ENCODE peak calls at places on chromosomes 1 and 21, in ten cellular contexts. Z, Q, C, F, T, H, S, V, X and B are unnamed samples.
A peak's percentile ranks its signal among the peaks of the same experiment; 100 is the strongest.

GRCh38 chr1:207327994-207328393 is 6.5 kb downstream of the CD55 start:
- DNase-seq in H (no peak), F (peak; percentile 18), Q (peak; percentile 92), Z (no peak), C (no peak), X (peak; percentile 90), V (no peak), T (no peak), S (no peak), B (no peak)

GRCh38 chr1:205317311-205317917 is 4.1 kb downstream of the NUAK2 start:
- DNase-seq in T (peak; percentile 81), Q (peak; percentile 54), H (peak; percentile 96), C (peak; percentile 94), S (peak; percentile 81), Z (no peak), X (peak; percentile 55), F (no peak), V (no peak), B (peak; percentile 32)

GRCh38 chr1:229108598-229109201 is 162.2 kb upstream of the RAB4A start:
- DNase-seq in Z (no peak), C (no peak), V (peak; percentile 25), H (peak; percentile 53), S (no peak), X (no peak), T (no peak), Q (no peak), F (no peak), B (no peak)

GRCh38 chr1:180381184-180381580 is 121.2 kb downstream of the ACBD6 start:
- DNase-seq in C (no peak), F (no peak), X (no peak), Z (no peak), Q (no peak), V (no peak), H (no peak), S (no peak), T (no peak), B (no peak)

GRCh38 chr21:27648560-27648959 is 681.7 kb upstream of the ADAMTS5 start:
- DNase-seq in F (no peak), Z (no peak), T (no peak), H (no peak), S (no peak), X (peak; percentile 81), Q (peak; percentile 90), V (no peak), C (no peak), B (no peak)

GRCh38 chr21:34670962-34671348 is 2.2 kb downstream of the CLIC6 start:
- DNase-seq in Z (no peak), V (no peak), C (no peak), S (no peak), X (no peak), T (no peak), H (no peak), F (no peak), Q (no peak), B (no peak)

GRCh38 chr1:153400244-153400643 is 9.4 kb upstream of the S100A8 start:
- DNase-seq in F (peak; percentile 19), Z (no peak), S (no peak), C (no peak), V (no peak), Q (peak; percentile 7), H (no peak), X (peak; percentile 6), T (no peak), B (no peak)

GRCh38 chr1:163182330-163182949 is 20.3 kb downstream of the RGS5 start:
- DNase-seq in Z (no peak), V (no peak), X (no peak), C (no peak), H (no peak), Q (no peak), S (no peak), T (no peak), F (no peak), B (no peak)

GRCh38 chr1:164320780-164321683 is 238.0 kb upstream of the PBX1 start:
- DNase-seq in S (peak; percentile 35), V (no peak), T (peak; percentile 25), X (peak; percentile 53), Z (no peak), H (peak; percentile 28), F (no peak), C (peak; percentile 41), Q (peak; percentile 13), B (peak; percentile 21)

GRCh38 chr1:23548704-23549143 is 10.6 kb downstream of the ID3 start:
- DNase-seq in F (no peak), H (no peak), Z (no peak), X (peak; percentile 76), T (peak; percentile 72), S (peak; percentile 68), Q (peak; percentile 76), V (no peak), C (peak; percentile 62), B (no peak)

GRCh38 chr1:25146382-25146855 is 85.9 kb downstream of the SYF2 start:
- DNase-seq in Q (no peak), F (peak; percentile 74), S (no peak), H (no peak), T (no peak), X (no peak), Z (peak; percentile 39), C (no peak), V (no peak), B (no peak)

DNA sequence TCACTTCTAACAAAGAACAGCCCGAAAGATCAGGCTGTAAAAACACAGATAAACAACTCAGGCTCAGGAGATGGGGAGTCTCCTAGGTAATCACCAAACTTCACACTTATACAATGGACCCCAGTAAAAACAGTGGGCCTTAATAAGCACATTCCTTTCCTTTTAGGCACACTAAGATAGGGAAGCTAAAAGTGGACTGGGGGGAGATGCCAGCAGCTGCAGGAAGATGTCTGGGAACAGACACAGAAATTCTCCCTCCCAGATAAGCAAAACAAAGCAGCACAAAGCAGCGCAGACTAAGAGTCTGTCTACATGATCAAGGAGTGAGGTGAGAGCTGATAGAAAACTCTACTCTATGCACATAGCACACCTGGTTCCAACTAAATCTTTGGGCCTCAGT is 29.0 kb upstream of the CTBS start:
- DNase-seq in X (peak; percentile 80), H (no peak), C (no peak), Q (peak; percentile 72), V (no peak), Z (peak; percentile 89), F (no peak), T (no peak), S (no peak), B (no peak)
- H3K4me3 ChIP-seq in X (no peak overlapping the region), H (no peak overlapping the region), C (no peak overlapping the region), Q (peak overlapping the region; percentile 52), V (peak overlapping the region; percentile 62), Z (peak overlapping the region; percentile 33), F (no peak overlapping the region), T (peak overlapping the region; percentile 53), S (no peak overlapping the region), B (peak overlapping the region; percentile 27)

GRCh38 chr1:113809651-113810602 is 2.3 kb downstream of the RSBN1 start:
- DNase-seq in Q (no peak), S (no peak), X (no peak), V (no peak), H (no peak), F (peak; percentile 8), Z (no peak), T (no peak), C (no peak), B (no peak)
- H3K4me3 ChIP-seq in Q (peak overlapping the region; percentile 98), S (peak overlapping the region; percentile 95), X (peak overlapping the region; percentile 59), V (peak overlapping the region; percentile 83), H (peak overlapping the region; percentile 92), F (peak overlapping the region; percentile 85), Z (peak overlapping the region; percentile 90), T (peak overlapping the region; percentile 94), C (peak overlapping the region; percentile 91), B (peak overlapping the region; percentile 79)

DNA sequence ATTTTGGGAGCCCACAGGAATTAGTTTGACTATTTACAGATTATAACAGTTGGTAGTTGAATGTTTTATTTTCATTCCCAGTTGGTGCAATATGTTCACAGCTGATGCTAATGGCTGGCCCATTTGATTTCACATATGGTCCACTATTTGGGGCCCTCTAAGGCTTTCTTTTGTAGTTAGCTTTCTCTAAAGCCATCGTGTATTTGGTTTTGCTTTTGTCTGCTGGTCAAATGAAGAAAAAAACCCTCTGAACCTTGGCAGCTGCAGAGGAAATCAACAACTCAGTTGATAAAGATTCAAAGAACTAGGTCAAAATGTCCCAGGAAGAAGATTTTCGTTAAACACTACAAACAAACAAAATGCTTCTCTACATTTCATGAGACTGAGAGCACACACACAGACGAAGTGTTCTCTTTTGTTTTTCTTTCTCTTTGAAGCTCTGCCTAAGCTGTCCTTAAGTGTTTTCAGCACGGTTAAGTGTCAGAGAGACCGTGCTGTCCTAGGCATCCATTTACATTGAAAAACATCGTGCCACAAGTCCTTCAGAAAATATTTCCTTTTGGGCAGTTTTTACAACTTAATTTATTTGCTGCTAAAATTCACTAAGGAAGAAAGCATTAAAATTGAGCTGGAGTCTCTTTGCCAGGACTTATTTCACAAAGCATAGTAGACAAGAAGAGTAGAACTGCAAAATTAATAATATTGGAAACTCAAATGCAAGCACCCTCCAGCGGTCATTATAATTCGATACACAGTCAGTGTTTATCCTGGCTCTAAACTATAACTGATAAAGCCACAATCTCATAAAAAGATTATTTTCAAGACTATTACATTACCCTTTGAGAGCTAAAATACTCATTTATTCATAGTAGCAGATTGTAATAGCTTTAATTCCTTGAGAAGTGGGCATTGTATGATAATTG is 655.1 kb downstream of the RWDD3 start:
- DNase-seq in V (no peak), S (no peak), F (no peak), Q (no peak), Z (no peak), H (no peak), T (no peak), C (no peak), X (peak; percentile 2), B (no peak)
- H3K4me3 ChIP-seq in V (peak overlapping the region; percentile 36), S (no peak overlapping the region), F (no peak overlapping the region), Q (no peak overlapping the region), Z (no peak overlapping the region), H (no peak overlapping the region), T (peak overlapping the region; percentile 10), C (no peak overlapping the region), X (no peak overlapping the region), B (no peak overlapping the region)

GRCh38 chr21:31558839-31559367 is 100.6 kb upstream of the SOD1 start:
- DNase-seq in S (peak; percentile 86), F (peak; percentile 38), X (peak; percentile 97), H (peak; percentile 86), C (peak; percentile 77), Q (peak; percentile 95), V (no peak), Z (peak; percentile 94), T (peak; percentile 86), B (peak; percentile 98)

GRCh38 chr21:31556662-31557061 is 102.8 kb upstream of the SOD1 start:
- DNase-seq in T (no peak), C (no peak), X (no peak), Q (no peak), V (no peak), H (no peak), S (no peak), F (no peak), Z (no peak), B (no peak)

GRCh38 chr21:31555741-31556191 is 103.7 kb upstream of the SOD1 start:
- DNase-seq in F (no peak), V (no peak), H (no peak), X (no peak), S (no peak), T (no peak), Z (no peak), Q (no peak), C (no peak), B (no peak)

GRCh38 chr21:31557956-31558838 is 101.3 kb upstream of the SOD1 start:
- DNase-seq in C (no peak), F (no peak), V (no peak), X (peak; percentile 27), Q (peak; percentile 22), Z (no peak), H (no peak), S (no peak), T (no peak), B (peak; percentile 65)

GRCh38 chr21:31557421-31557955 is 102.0 kb upstream of the SOD1 start:
- DNase-seq in H (peak; percentile 26), Q (no peak), Z (no peak), C (no peak), F (no peak), S (no peak), X (no peak), T (no peak), V (no peak), B (peak; percentile 24)
- H3K4me3 ChIP-seq in H (peak overlapping the region; percentile 65), Q (peak overlapping the region; percentile 60), Z (peak overlapping the region; percentile 62), C (peak overlapping the region; percentile 63), F (no peak overlapping the region), S (peak overlapping the region; percentile 65), X (peak overlapping the region; percentile 71), T (peak overlapping the region; percentile 79), V (peak overlapping the region; percentile 68), B (peak overlapping the region; percentile 89)